ENCODE peak calls at places on chromosomes 1 and 21, in four cellular contexts. G is tibial artery, X is adipocyte, Q is psoas muscle. J is an unnamed sample.

GRCh38 chr1:10755977-10756521 is 40.4 kb downstream of the CASZ1 start:
- DNase-seq in G (peak; percentile 42), X (peak; percentile 45), Q (peak; percentile 65), J (no peak)

GRCh38 chr21:16707274-16707673 is 805.6 kb upstream of the CXADR start:
- DNase-seq in G (no peak), X (no peak), Q (no peak), J (no peak)

GRCh38 chr21:33078907-33079582 is 9.1 kb downstream of the OLIG1 start:
- DNase-seq in G (no peak), X (no peak), Q (no peak), J (peak; percentile 42)

GRCh38 chr1:25695066-25695990 is 78.7 kb downstream of the MAN1C1 start:
- DNase-seq in G (peak; percentile 92), X (peak; percentile 96), Q (peak; percentile 83), J (peak; percentile 100)

GRCh38 chr1:3744646-3745045 is 7.6 kb upstream of the CCDC27 start:
- DNase-seq in G (no peak), X (no peak), Q (no peak), J (no peak)

GRCh38 chr1:160131803-160132565 is 16.4 kb downstream of the ATP1A2 start:
- DNase-seq in G (peak; percentile 73), X (no peak), Q (peak; percentile 73), J (peak; percentile 7)

GRCh38 chr1:232891656-232892317 is 58.6 kb upstream of the NTPCR start:
- DNase-seq in G (no peak), X (peak; percentile 69), Q (no peak), J (peak; percentile 69)

GRCh38 chr1:93219443-93219842 is 38.9 kb downstream of the CCDC18 start:
- DNase-seq in G (no peak), X (no peak), Q (no peak), J (peak; percentile 63)

GRCh38 chr1:29500041-29500440 is 263.7 kb downstream of the PTPRU start:
- DNase-seq in G (no peak), X (no peak), Q (no peak), J (no peak)

GRCh38 chr1:241641748-241642592 is 1.8 kb upstream of the CHML start:
- DNase-seq in G (no peak), X (peak; percentile 48), Q (no peak), J (peak; percentile 88)

GRCh38 chr1:110003747-110004428 is 19.3 kb downstream of the AHCYL1 start:
- DNase-seq in G (peak; percentile 88), X (peak; percentile 97), Q (peak; percentile 82), J (peak; percentile 99)

GRCh38 chr21:32940079-32941014 is 85.4 kb upstream of the OLIG2 start:
- DNase-seq in G (no peak), X (peak; percentile 62), Q (no peak), J (peak; percentile 65)

GRCh38 chr1:84731519-84731918 is 41.3 kb upstream of the SSX2IP start:
- DNase-seq in G (no peak), X (no peak), Q (no peak), J (no peak)

GRCh38 chr1:108611984-108612383 is 48.9 kb downstream of the HENMT1 start:
- DNase-seq in G (no peak), X (no peak), Q (no peak), J (no peak)

GRCh38 chr1:83828456-83828855 is 170.5 kb downstream of the TTLL7 start:
- DNase-seq in G (no peak), X (peak; percentile 56), Q (no peak), J (peak; percentile 5)

GRCh38 chr1:54842206-54842915 is 41.2 kb upstream of the TTC22 start:
- DNase-seq in G (no peak), X (no peak), Q (no peak), J (no peak)

GRCh38 chr1:181141431-181141910 is 53.0 kb downstream of the IER5 start:
- DNase-seq in G (no peak), X (peak; percentile 66), Q (no peak), J (peak; percentile 64)

GRCh38 chr1:28395181-28395580 is 25.6 kb downstream of the PHACTR4 start:
- DNase-seq in G (no peak), X (no peak), Q (no peak), J (no peak)

GRCh38 chr1:204155881-204156280 is 4.0 kb upstream of the ETNK2 start:
- DNase-seq in G (no peak), X (no peak), Q (no peak), J (no peak)

GRCh38 chr1:21861602-21862429 is 49.8 kb downstream of the LDLRAD2 start:
- DNase-seq in G (no peak), X (peak; percentile 72), Q (no peak), J (peak; percentile 38)

GRCh38 chr1:232884262-232884661 is 66.1 kb upstream of the NTPCR start:
- DNase-seq in G (no peak), X (no peak), Q (no peak), J (peak; percentile 77)

GRCh38 chr1:77757066-77757584 is 2.5 kb downstream of the USP33 start:
- DNase-seq in G (no peak), X (peak; percentile 56), Q (no peak), J (peak; percentile 14)
- H3K4me3 ChIP-seq in G (no peak overlapping the region), X (peak overlapping the region; percentile 100), Q (peak overlapping the region; percentile 80), J (no peak overlapping the region)

DNA sequence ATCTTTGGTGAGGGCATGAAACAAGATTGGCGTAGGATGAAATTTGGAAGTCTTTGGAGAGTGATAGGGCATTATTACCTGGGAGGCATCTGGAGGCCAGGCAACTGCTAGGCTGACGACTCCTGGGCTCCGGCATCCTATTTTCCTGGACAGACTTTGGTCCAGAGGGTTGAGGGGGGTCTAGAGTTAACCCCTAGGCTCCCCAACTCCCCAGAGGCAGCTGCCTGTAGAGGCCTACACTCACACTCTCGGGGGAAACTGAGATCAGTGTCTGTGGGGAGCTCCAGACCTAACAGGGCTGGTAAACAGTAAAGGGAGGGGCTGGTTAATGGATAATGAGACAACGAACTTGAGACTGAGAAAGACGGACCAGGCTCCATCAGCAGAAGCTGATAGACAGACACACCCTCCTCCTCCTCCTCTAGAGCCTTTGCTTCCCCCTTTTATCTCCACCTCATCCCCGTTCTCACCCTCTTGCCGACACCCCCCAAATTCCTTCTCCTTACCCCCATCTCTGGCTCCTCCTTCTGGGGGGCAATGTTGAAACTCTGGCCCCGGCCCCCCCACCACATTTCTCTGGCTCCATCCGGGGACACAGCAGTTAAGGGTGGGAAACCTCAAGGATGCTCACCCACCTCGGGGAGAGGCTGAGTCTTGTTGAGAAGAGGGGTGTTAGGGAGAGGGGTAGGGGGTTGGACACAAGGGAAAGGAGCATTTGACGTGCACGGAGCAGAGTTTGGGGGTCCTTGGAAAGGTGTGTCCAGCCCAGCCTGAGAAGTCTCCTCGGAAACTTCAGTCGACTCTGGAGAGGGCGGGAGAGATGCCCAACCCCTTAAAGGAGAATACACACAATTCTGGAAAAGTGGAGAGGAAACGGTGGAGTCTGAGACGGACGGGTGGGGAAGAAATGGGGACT is at the start of gene MTMR11:
- DNase-seq in G (peak; percentile 51), X (peak; percentile 60), Q (no peak), J (peak; percentile 50)
- H3K4me3 ChIP-seq in G (peak within 1 kb of the TSS; percentile 85), X (peak within 1 kb of the TSS; percentile 89), Q (peak within 1 kb of the TSS; percentile 59), J (peak within 1 kb of the TSS; percentile 72)

GRCh38 chr1:117753652-117754051 is 147.8 kb downstream of the TENT5C start:
- DNase-seq in G (no peak), X (peak; percentile 67), Q (no peak), J (peak; percentile 68)
- H3K4me3 ChIP-seq in G (peak overlapping the region; percentile 27), X (peak overlapping the region; percentile 77), Q (peak overlapping the region; percentile 58), J (peak overlapping the region; percentile 27)

GRCh38 chr1:43536196-43536863 is 5.6 kb downstream of the PTPRF start:
- DNase-seq in G (no peak), X (no peak), Q (no peak), J (no peak)
- H3K4me3 ChIP-seq in G (no peak overlapping the region), X (no peak overlapping the region), Q (no peak overlapping the region), J (no peak overlapping the region)

GRCh38 chr1:20223106-20223505 is 36.8 kb upstream of the PLA2G2C start:
- DNase-seq in G (no peak), X (no peak), Q (no peak), J (no peak)
- H3K4me3 ChIP-seq in G (no peak overlapping the region), X (no peak overlapping the region), Q (no peak overlapping the region), J (no peak overlapping the region)

GRCh38 chr1:209747580-209748262 is 8.1 kb upstream of the TRAF3IP3 start:
- DNase-seq in G (peak; percentile 88), X (peak; percentile 93), Q (peak; percentile 92), J (peak; percentile 97)
- H3K4me3 ChIP-seq in G (peak overlapping the region; percentile 44), X (peak overlapping the region; percentile 35), Q (peak overlapping the region; percentile 40), J (peak overlapping the region; percentile 30)

GRCh38 chr1:117670996-117671780 is 65.3 kb downstream of the TENT5C start:
- DNase-seq in G (no peak), X (no peak), Q (no peak), J (no peak)

GRCh38 chr1:117674521-117675400 is 68.9 kb downstream of the TENT5C start:
- DNase-seq in G (no peak), X (no peak), Q (no peak), J (peak; percentile 44)

GRCh38 chr1:117672756-117673155 is 66.9 kb downstream of the TENT5C start:
- DNase-seq in G (no peak), X (no peak), Q (no peak), J (no peak)

GRCh38 chr1:117671781-117672501 is 66.1 kb downstream of the TENT5C start:
- DNase-seq in G (peak; percentile 44), X (no peak), Q (peak; percentile 76), J (peak; percentile 46)

DNA sequence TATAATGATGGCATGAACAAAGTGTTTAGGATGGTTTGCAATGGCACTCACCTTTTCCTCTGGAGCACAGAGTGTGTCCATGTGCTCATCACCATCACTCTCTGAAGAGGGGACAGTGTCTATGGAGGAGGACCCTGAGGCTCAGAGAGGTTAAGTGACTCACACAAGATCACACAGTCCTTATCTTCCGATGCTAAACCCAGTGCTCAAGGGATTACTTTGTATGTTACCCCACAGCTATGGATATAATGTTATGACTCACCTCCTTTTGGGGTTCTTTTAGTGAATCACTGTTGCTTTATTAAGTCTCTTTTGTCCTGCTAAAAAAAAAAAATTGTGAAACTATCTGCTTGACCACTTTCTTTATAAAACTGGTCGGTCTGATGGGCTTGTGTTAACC is 67.6 kb downstream of the TENT5C start:
- DNase-seq in G (no peak), X (peak; percentile 30), Q (no peak), J (peak; percentile 46)
- H3K4me3 ChIP-seq in G (no peak overlapping the region), X (no peak overlapping the region), Q (no peak overlapping the region), J (no peak overlapping the region)